ENCODE peak calls at places on chromosomes 12 and 14, in six cellular contexts. M is A549, O is GM12878, E is esophagus squamous epithelium, H is body of pancreas, U is heart left ventricle. N is an unnamed sample.

GRCh38 chr14:105881021-105881930 is 354.9 kb downstream of the TMEM121 start:
- DNase-seq in E (no peak), O (no peak), U (peak; percentile 20), M (no peak), H (no peak), N (no peak)

GRCh38 chr14:59356298-59356697 is 108.9 kb downstream of the GPR135 start:
- DNase-seq in O (no peak), M (no peak), H (no peak), U (no peak), E (no peak), N (no peak)

GRCh38 chr14:22849212-22849819 is 12.9 kb downstream of the MMP14 start:
- DNase-seq in O (no peak), H (peak; percentile 25), E (no peak), M (no peak), U (peak; percentile 66), N (peak; percentile 82)

GRCh38 chr14:64091217-64091616 is 203.0 kb downstream of the ESR2 start:
- DNase-seq in H (no peak), M (no peak), O (no peak), U (no peak), E (no peak), N (no peak)

GRCh38 chr12:93302331-93303229 is 75.1 kb upstream of the NUDT4 start:
- DNase-seq in O (no peak), E (no peak), U (peak; percentile 44), H (peak; percentile 17), M (no peak), N (no peak)

GRCh38 chr12:132023658-132024057 is 73.9 kb downstream of the EP400 start:
- DNase-seq in H (no peak), O (no peak), E (no peak), M (no peak), U (peak; percentile 57), N (no peak)

GRCh38 chr12:64147011-64147671 is 75.0 kb downstream of the KICS2 start:
- DNase-seq in M (no peak), E (no peak), O (no peak), U (no peak), H (no peak), N (no peak)

GRCh38 chr12:93192878-93193277 is 184.8 kb upstream of the NUDT4 start:
- DNase-seq in O (no peak), U (no peak), M (no peak), E (no peak), H (no peak), N (no peak)

GRCh38 chr12:30805959-30806358 is 51.2 kb upstream of the CAPRIN2 start:
- DNase-seq in E (no peak), O (no peak), H (no peak), M (no peak), U (no peak), N (no peak)

GRCh38 chr14:91493169-91493568 is 16.9 kb downstream of the PPP4R3A start:
- DNase-seq in H (no peak), M (no peak), O (no peak), U (no peak), E (no peak), N (no peak)

GRCh38 chr12:11891350-11892064 is 179.2 kb upstream of the BCL2L14 start:
- DNase-seq in H (no peak), U (peak; percentile 34), M (no peak), O (no peak), E (no peak), N (no peak)

GRCh38 chr12:11893998-11894397 is 176.7 kb upstream of the BCL2L14 start:
- DNase-seq in H (no peak), O (no peak), E (no peak), U (no peak), M (no peak), N (no peak)

GRCh38 chr12:11894890-11895289 is 175.8 kb upstream of the BCL2L14 start:
- DNase-seq in M (no peak), O (peak; percentile 31), U (no peak), E (no peak), H (no peak), N (no peak)

GRCh38 chr12:11895421-11896064 is 175.2 kb upstream of the BCL2L14 start:
- DNase-seq in U (no peak), H (no peak), E (no peak), O (no peak), M (no peak), N (no peak)

DNA sequence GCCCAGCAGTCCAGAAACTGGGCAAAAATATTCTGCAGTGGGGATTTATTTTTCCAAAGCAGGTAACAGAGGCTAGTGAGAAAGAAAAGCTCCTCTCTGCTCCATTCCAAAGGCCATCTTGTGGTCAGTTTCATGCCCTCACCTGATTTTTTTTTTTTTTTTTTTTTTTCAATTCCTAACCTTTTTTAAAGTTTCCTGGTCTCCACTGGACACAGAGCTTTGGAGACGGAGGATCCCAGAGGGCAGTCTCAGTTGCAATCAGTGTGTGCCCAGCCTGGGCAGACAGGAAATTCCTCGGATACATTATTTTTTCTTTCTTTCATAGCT is 178.7 kb upstream of the BCL2L14 start:
- DNase-seq in H (no peak), E (no peak), O (no peak), M (peak; percentile 18), U (no peak), N (no peak)
- TF ChIP-seq CTCF in H (peak; percentile 43), E (no peak), O (no peak), M (no peak), U (peak; percentile 38), N (no peak)

GRCh38 chr12:103673891-103674375 is 86.9 kb downstream of the STAB2 start:
- DNase-seq in H (no peak), O (no peak), M (no peak), E (no peak), U (no peak), N (no peak)
- TF ChIP-seq POLR2A in H (no peak), O (no peak), M (no peak), E (no peak), U (no peak), N (no peak)

GRCh38 chr12:49389092-49389703 is 21.9 kb downstream of the SPATS2 start:
- DNase-seq in H (peak; percentile 5), U (no peak), M (no peak), E (no peak), O (no peak), N (no peak)
- TF ChIP-seq CTCF in H (no peak), U (no peak), M (no peak), E (no peak), O (no peak), N (no peak)

GRCh38 chr12:24947541-24948451 is 1.1 kb downstream of the BCAT1 start:
- DNase-seq in O (no peak), U (no peak), H (no peak), E (no peak), M (no peak), N (no peak)
- TF ChIP-seq POLR2A in O (no peak), U (no peak), H (no peak), E (no peak), M (no peak), N (no peak)

GRCh38 chr14:45610303-45610702 is 357.3 kb upstream of the MIS18BP1 start:
- DNase-seq in U (no peak), E (no peak), O (no peak), H (no peak), M (peak; percentile 1), N (no peak)
- TF ChIP-seq CTCF in U (no peak), E (no peak), O (no peak), H (no peak), M (no peak), N (no peak)

DNA sequence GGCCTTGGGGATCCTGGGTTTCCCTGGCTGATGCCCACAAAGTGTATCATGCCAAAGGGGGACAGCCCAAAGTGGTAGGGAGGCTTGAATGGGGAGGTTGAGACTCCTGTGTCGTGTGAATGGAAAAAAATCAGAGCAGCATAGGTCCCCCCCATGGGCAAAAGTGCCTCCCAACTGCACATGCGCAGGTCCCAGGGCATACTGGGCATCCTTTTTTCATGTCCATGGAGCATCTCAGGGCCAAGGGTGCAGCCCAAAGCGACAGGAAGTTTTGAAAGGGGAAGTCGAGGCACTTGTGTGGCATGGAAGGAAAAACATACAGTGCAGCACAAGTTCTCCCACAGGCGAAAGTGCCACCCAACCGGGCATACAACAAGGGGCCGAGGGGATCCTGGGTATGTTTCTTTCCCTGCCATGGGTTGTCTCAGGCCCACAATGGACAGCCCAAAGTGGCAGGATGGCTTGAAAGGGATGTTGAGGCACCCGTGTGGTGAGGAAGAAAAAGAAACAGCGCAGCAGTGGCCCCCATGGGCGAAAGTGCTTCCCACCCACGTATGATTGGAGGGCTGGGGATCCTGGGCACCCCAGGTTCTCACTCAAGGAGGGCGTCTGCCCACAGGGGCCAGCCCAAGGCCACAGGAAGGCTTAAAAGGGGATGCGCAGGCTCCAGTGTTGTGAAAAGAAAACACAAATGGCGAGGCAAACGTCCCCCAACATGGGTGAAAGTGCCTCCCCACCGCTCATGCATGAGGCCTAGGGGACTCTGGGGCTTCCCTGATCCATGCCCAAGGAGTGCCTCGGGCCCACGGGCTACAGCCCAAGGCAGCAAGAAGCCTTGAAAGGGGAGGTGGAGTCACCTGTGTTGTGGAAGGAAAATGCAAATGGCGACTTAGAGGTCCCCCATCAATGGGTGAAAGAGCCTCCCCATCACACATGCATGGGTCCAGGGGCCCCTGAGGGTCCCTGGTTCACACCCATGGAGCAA is 573.7 kb downstream of the ALG10 start:
- DNase-seq in H (no peak), E (no peak), O (no peak), U (no peak), M (no peak), N (no peak)
- TF ChIP-seq POLR2A in H (no peak), E (no peak), O (no peak), U (no peak), M (no peak), N (no peak)

DNA sequence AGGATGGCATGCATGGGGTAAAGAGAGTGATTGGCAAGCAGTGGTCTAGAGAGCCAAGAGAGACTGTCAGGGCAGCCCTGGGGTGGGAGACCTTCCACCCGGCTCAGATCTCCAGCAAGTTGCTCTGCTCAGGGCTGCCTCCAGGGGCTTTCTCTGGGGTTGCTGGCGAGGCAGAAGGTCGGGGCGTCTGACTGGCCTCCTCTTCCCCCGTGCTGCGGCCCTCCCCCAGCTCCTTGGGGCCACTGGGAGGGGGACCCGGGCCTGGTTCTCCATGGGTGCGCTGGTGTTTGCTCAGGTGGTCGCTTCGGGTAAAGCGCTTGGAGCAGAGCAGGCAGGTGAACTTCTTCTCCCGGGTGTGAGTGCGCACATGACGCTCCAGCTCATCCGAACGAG is 6.6 kb upstream of the AAAS start:
- DNase-seq in E (no peak), O (no peak), H (no peak), M (no peak), U (no peak), N (no peak)
- TF ChIP-seq CTCF in E (no peak), O (no peak), H (no peak), M (no peak), U (no peak), N (no peak)

N was measured in lower leg skin.